ENCODE peak calls at places on chromosomes 7 and 10, in six cellular contexts. F is activated CD8-positive, alpha-beta T cell treated with anti-CD3 and anti-CD28 coated beads for 36 hours; B is stimulated activated CD8-positive, alpha-beta memory T cell treated with anti-CD3 and anti-CD28 coated beads, Interleukin-2, amount 100 ng/mL, for 48 hours; O is HuH-7.5; H is fibroblast of the conjunctiva; J is NCI-H2081. U is an unnamed sample.

GRCh38 chr7:139713061-139713460 is 64.7 kb downstream of the HIPK2 start:
- DNase-seq in F (no peak), H (no peak), J (no peak), B (no peak), O (no peak), U (no peak)

GRCh38 chr7:73920406-73921134 is 59.6 kb downstream of the TMEM270 start:
- DNase-seq in F (no peak), J (no peak), O (no peak), B (no peak), H (no peak), U (no peak)

GRCh38 chr7:72099784-72100183 is 312.4 kb downstream of the CALN1 start:
- DNase-seq in B (no peak), J (no peak), H (peak), O (no peak), F (no peak), U (no peak)

GRCh38 chr7:135342887-135343286 is 109.2 kb downstream of the STRA8 start:
- DNase-seq in B (no peak), O (no peak), J (no peak), H (no peak), F (no peak), U (peak)

GRCh38 chr10:103580422-103580821 is 86.9 kb downstream of the NEURL1 start:
- DNase-seq in B (no peak), H (no peak), J (no peak), F (no peak), O (no peak), U (no peak)

GRCh38 chr10:117617664-117618063 is 75.1 kb downstream of the EMX2 start:
- DNase-seq in F (no peak), B (no peak), J (no peak), O (no peak), H (no peak), U (no peak)

GRCh38 chr10:22554481-22555182 is 159.7 kb downstream of the PIP4K2A start:
- DNase-seq in F (no peak), J (no peak), B (no peak), H (peak), O (peak), U (no peak)

GRCh38 chr10:109974509-109975191 is 33.1 kb upstream of the ADD3 start:
- DNase-seq in J (no peak), H (no peak), F (no peak), O (no peak), B (no peak), U (no peak)

GRCh38 chr7:157077986-157078644 is 60.6 kb upstream of the UBE3C start:
- DNase-seq in B (no peak), O (no peak), J (no peak), F (peak), H (no peak), U (no peak)

GRCh38 chr10:132891994-132892393 is 50.4 kb downstream of the CFAP46 start:
- DNase-seq in H (no peak), F (no peak), O (no peak), J (no peak), B (no peak), U (no peak)

GRCh38 chr7:43302773-43303172 is 190.3 kb downstream of the HECW1 start:
- DNase-seq in O (no peak), F (peak), B (no peak), J (no peak), H (no peak), U (no peak)

U was measured in NCI-H1694.